ENCODE peak calls at places on chromosomes 3 and 15, in nine cellular contexts. B is NCI-H460; V is activated naive CD4-positive, alpha-beta T cell treated with anti-CD3 and anti-CD28 coated beads, Interleukin-2, amount 10 ng/mL, durations not matched to agents 7 days and 5 days; H is M059J; M is neural progenitor cell; C is GM10248; P is activated gamma-delta T cell treated with Interleukin-2 at 50 U/mL for 16 hours; W is naive thymus-derived CD4-positive, alpha-beta T cell; S is hypothalamus. E is an unnamed sample.

GRCh38 chr3:152446495-152446894 is 177.8 kb downstream of the MBNL1 start:
- DNase-seq in B (no peak), V (no peak), H (no peak), M (no peak), C (no peak), P (no peak), W (no peak), S (no peak), E (no peak)

GRCh38 chr15:93037341-93038063 is 51.5 kb downstream of the RGMA start:
- DNase-seq in B (no peak), V (peak), H (peak), M (peak), C (no peak), P (no peak), W (no peak), S (peak), E (no peak)

GRCh38 chr3:141863497-141863896 is 12.9 kb upstream of the ATP1B3 start:
- DNase-seq in B (no peak), V (no peak), H (no peak), M (no peak), C (no peak), P (no peak), W (no peak), S (no peak), E (no peak)

GRCh38 chr3:24259901-24260512 is 234.6 kb downstream of the THRB start:
- DNase-seq in B (no peak), V (no peak), H (peak), M (no peak), C (no peak), P (no peak), W (no peak), S (no peak), E (no peak)

GRCh38 chr15:32096211-32096610 is 65.9 kb downstream of the CHRNA7 start:
- DNase-seq in B (no peak), V (no peak), H (no peak), M (no peak), C (no peak), P (no peak), W (no peak), S (no peak), E (no peak)

GRCh38 chr3:21942328-21942727 is 191.3 kb upstream of the ZNF385D start:
- DNase-seq in B (no peak), V (no peak), H (peak), M (no peak), C (no peak), P (no peak), W (no peak), S (no peak), E (no peak)

GRCh38 chr3:41158947-41159346 is 40.4 kb upstream of the CTNNB1 start:
- DNase-seq in B (no peak), V (no peak), H (peak), M (no peak), C (no peak), P (no peak), W (no peak), S (no peak), E (no peak)

GRCh38 chr3:40985195-40985594 is 214.1 kb upstream of the CTNNB1 start:
- DNase-seq in B (no peak), V (no peak), H (peak), M (no peak), C (no peak), P (no peak), W (no peak), S (no peak), E (no peak)

GRCh38 chr3:129004639-129005295 is 3.7 kb downstream of the EFCC1 start:
- DNase-seq in B (no peak), V (no peak), H (no peak), M (no peak), C (no peak), P (no peak), W (no peak), S (no peak), E (no peak)

GRCh38 chr15:94164202-94164807 is 67.1 kb upstream of the MCTP2 start:
- DNase-seq in B (peak), V (peak), H (peak), M (peak), C (peak), P (peak), W (peak), S (peak), E (peak)

E was measured in memory B cell.